ENCODE peak calls at places on chromosome 20, in eight cellular contexts. X is CD8-positive, alpha-beta T cell; I is NCI-H2171; J is sigmoid colon; U is endothelial cell; W is left cardiac atrium; G is AML-193; C is GM13976. P is an unnamed sample.

GRCh38 chr20:17808357-17808756 is 108.6 kb downstream of the BANF2 start:
- DNase-seq in X (no peak), G (no peak), U (no peak), I (no peak), C (no peak), W (peak; percentile 51), J (peak; percentile 87), P (no peak)

GRCh38 chr20:58069207-58069606 is 159.2 kb downstream of the ANKRD60 start:
- DNase-seq in G (no peak), U (no peak), C (no peak), J (no peak), I (no peak), W (no peak), X (no peak), P (no peak)

GRCh38 chr20:35328689-35329088 is 36.5 kb upstream of the FAM83C start:
- DNase-seq in J (no peak), W (no peak), I (no peak), C (no peak), G (no peak), U (no peak), X (no peak), P (no peak)

GRCh38 chr20:63854069-63854765 is 7.1 kb upstream of the ABHD16B start:
- DNase-seq in I (no peak), J (no peak), C (peak; percentile 78), W (no peak), G (no peak), X (no peak), U (no peak), P (no peak)

GRCh38 chr20:31678389-31679356 is 41.0 kb downstream of the COX4I2 start:
- DNase-seq in W (no peak), U (no peak), X (no peak), G (no peak), I (no peak), C (no peak), J (no peak), P (no peak)

GRCh38 chr20:63392465-63393365 is 31.6 kb upstream of the CHRNA4 start:
- DNase-seq in X (no peak), G (no peak), W (no peak), U (no peak), I (no peak), J (no peak), C (no peak), P (no peak)

GRCh38 chr20:10965936-10966470 is 292.2 kb upstream of the JAG1 start:
- DNase-seq in J (no peak), G (no peak), W (no peak), C (no peak), U (no peak), I (no peak), X (no peak), P (no peak)

GRCh38 chr20:62835931-62836861 is 19.3 kb downstream of the COL9A3 start:
- DNase-seq in C (no peak), I (no peak), G (no peak), U (peak; percentile 3), W (no peak), J (peak; percentile 65), X (no peak), P (no peak)

GRCh38 chr20:46139908-46140482 is 21.9 kb downstream of the CD40 start:
- DNase-seq in W (no peak), G (no peak), U (no peak), C (no peak), J (no peak), X (no peak), I (peak; percentile 74), P (peak; percentile 90)

GRCh38 chr20:33022733-33023438 is 8.6 kb upstream of the BPIFB6 start:
- DNase-seq in C (no peak), X (no peak), U (no peak), I (no peak), J (no peak), W (no peak), G (no peak), P (no peak)

GRCh38 chr20:24767623-24768100 is 181.4 kb upstream of the CST7 start:
- DNase-seq in I (no peak), W (no peak), G (no peak), X (no peak), J (no peak), C (no peak), U (no peak), P (no peak)

GRCh38 chr20:34980543-34981213 is 25.0 kb downstream of the MYH7B start:
- DNase-seq in J (no peak), I (peak; percentile 69), X (no peak), U (no peak), C (no peak), W (peak; percentile 29), G (no peak), P (no peak)

GRCh38 chr20:17533396-17533795 is 2.2 kb upstream of the BFSP1 start:
- DNase-seq in W (no peak), X (no peak), I (no peak), J (no peak), C (no peak), G (peak; percentile 5), U (no peak), P (peak; percentile 44)

GRCh38 chr20:49572857-49573256 is 4.9 kb upstream of the PTGIS start:
- DNase-seq in X (no peak), I (no peak), J (peak; percentile 6), C (no peak), G (no peak), U (no peak), W (no peak), P (no peak)

GRCh38 chr20:58169441-58169840 is 59.0 kb downstream of the ANKRD60 start:
- DNase-seq in G (no peak), U (no peak), J (no peak), I (no peak), X (no peak), W (no peak), C (no peak), P (no peak)

GRCh38 chr20:24966317-24967012 is 17.4 kb downstream of the CST7 start:
- DNase-seq in I (no peak), X (no peak), C (no peak), G (no peak), J (peak; percentile 30), U (no peak), W (no peak), P (no peak)

GRCh38 chr20:37396520-37397075 is 50.7 kb downstream of the SRC start:
- DNase-seq in J (no peak), C (no peak), U (peak; percentile 68), X (no peak), W (no peak), I (peak; percentile 83), G (no peak), P (no peak)

GRCh38 chr20:16308754-16309153 is 264.5 kb downstream of the KIF16B start:
- DNase-seq in G (no peak), W (no peak), I (no peak), U (no peak), J (no peak), X (no peak), C (no peak), P (no peak)

GRCh38 chr20:62860924-62861691 is 514 bp downstream of the TCFL5 start:
- DNase-seq in C (no peak), I (peak; percentile 58), J (no peak), W (peak; percentile 45), G (no peak), U (peak; percentile 41), X (peak; percentile 19), P (no peak)

GRCh38 chr20:47720636-47721427 is 64.4 kb downstream of the SULF2 start:
- DNase-seq in I (no peak), X (no peak), G (no peak), W (no peak), C (no peak), J (no peak), U (no peak), P (no peak)

GRCh38 chr20:20683020-20683419 is 29.4 kb downstream of the RALGAPA2 start:
- DNase-seq in C (no peak), U (no peak), G (no peak), W (no peak), J (no peak), I (no peak), X (no peak), P (no peak)

GRCh38 chr20:36861625-36861874 is 14.4 kb upstream of the TLDC2 start:
- DNase-seq in G (no peak), W (no peak), C (no peak), X (no peak), J (peak; percentile 89), I (no peak), U (no peak), P (no peak)

GRCh38 chr20:31587545-31588389 is 17.3 kb upstream of the ID1 start:
- DNase-seq in C (peak; percentile 73), I (peak; percentile 91), J (no peak), X (no peak), W (peak; percentile 74), G (no peak), U (no peak), P (peak; percentile 34)